ENCODE peak calls at places on chromosomes 12 and 14, in six cellular contexts. E is GM23338; I is NCI-H1417; B is germinal center; M is T-helper 17 cell; L is Jurkat, Clone E6-1. C is an unnamed sample.

GRCh38 chr14:98935921-98936320 is 336.1 kb downstream of the BCL11B start:
- DNase-seq in E (no peak), I (no peak), B (no peak), M (no peak), L (no peak), C (no peak)

GRCh38 chr14:54838931-54839512 is 63.6 kb downstream of the GCH1 start:
- DNase-seq in E (no peak), I (no peak), B (no peak), M (no peak), L (no peak), C (no peak)

GRCh38 chr14:100584056-100585031 is 2.9 kb downstream of the BEGAIN start:
- DNase-seq in E (no peak), I (no peak), B (no peak), M (no peak), L (no peak), C (no peak)

GRCh38 chr14:70278281-70278680 is 81.2 kb downstream of the COX16 start:
- DNase-seq in E (peak), I (no peak), B (no peak), M (no peak), L (no peak), C (no peak)

GRCh38 chr12:47364251-47364650 is 284.5 kb upstream of the AMIGO2 start:
- DNase-seq in E (no peak), I (no peak), B (no peak), M (no peak), L (no peak), C (no peak)

GRCh38 chr12:78530065-78530765 is 334.4 kb upstream of the SYT1 start:
- DNase-seq in E (peak), I (no peak), B (no peak), M (no peak), L (no peak), C (no peak)

GRCh38 chr12:116431677-116432300 is 127.4 kb upstream of the MAP1LC3B2 start:
- DNase-seq in E (no peak), I (no peak), B (no peak), M (no peak), L (no peak), C (no peak)

GRCh38 chr12:52884526-52885293 is 20.2 kb downstream of the KRT8 start:
- DNase-seq in E (peak), I (peak), B (peak), M (peak), L (no peak), C (no peak)

GRCh38 chr14:100336618-100337530 is 13.7 kb downstream of the SLC25A47 start:
- DNase-seq in E (no peak), I (no peak), B (no peak), M (no peak), L (no peak), C (no peak)

C was measured in caudate nucleus.